ENCODE peak calls at places on chromosomes 12 and 14, in nine cellular contexts. V is HepG2, R is Panc1, P is GM12878, H is K562, U is HCT116, D is SK-N-SH, T is GM23338, O is HL-60. W is an unnamed sample.

GRCh38 chr14:106790189-106791036 is 1264.0 kb downstream of the TMEM121 start:
- DNase-seq in H (peak), P (no peak), V (peak), T (peak), D (peak), U (no peak), O (peak), R (no peak), W (peak)

GRCh38 chr12:69332815-69333358 is 15.3 kb upstream of the LYZ start:
- DNase-seq in U (no peak), D (no peak), P (no peak), H (no peak), R (no peak), T (no peak), O (no peak), V (peak), W (no peak)

GRCh38 chr14:49865431-49865859 is 12.9 kb upstream of the NEMF start:
- DNase-seq in D (peak), P (no peak), O (peak), R (no peak), H (no peak), U (no peak), V (peak), T (peak), W (peak)

GRCh38 chr14:76729195-76729594 is 32.1 kb upstream of the VASH1 start:
- DNase-seq in D (no peak), R (no peak), U (no peak), P (no peak), V (no peak), H (no peak), T (no peak), O (no peak), W (no peak)

GRCh38 chr12:49345840-49346658 is 639 bp upstream of the DNAJC22 start:
- DNase-seq in U (no peak), P (no peak), D (peak), R (no peak), O (no peak), V (no peak), H (peak), T (peak), W (no peak)

GRCh38 chr12:53227341-53227740 is 4.7 kb downstream of the RARG start:
- DNase-seq in V (no peak), D (no peak), T (no peak), H (no peak), R (no peak), O (no peak), U (no peak), P (no peak), W (no peak)

GRCh38 chr12:100364334-100364733 is 7.5 kb downstream of the SLC17A8 start:
- DNase-seq in R (no peak), H (no peak), U (no peak), P (no peak), T (no peak), O (no peak), D (no peak), V (no peak), W (no peak)

GRCh38 chr14:55432628-55433027 is 7.8 kb downstream of the TBPL2 start:
- DNase-seq in R (no peak), D (no peak), H (no peak), T (no peak), U (no peak), V (no peak), P (no peak), O (no peak), W (no peak)

GRCh38 chr14:72892879-72893635 is 844 bp downstream of the DPF3 start:
- DNase-seq in V (no peak), P (no peak), D (peak), U (no peak), R (no peak), H (peak), O (no peak), T (peak), W (no peak)

GRCh38 chr12:131355688-131356245 is 355.1 kb upstream of the SFSWAP start:
- DNase-seq in V (no peak), U (no peak), R (no peak), P (no peak), H (no peak), T (no peak), O (no peak), D (no peak), W (no peak)

GRCh38 chr12:53973093-53974042 is at the start of gene HOXC11:
- DNase-seq in V (no peak), O (no peak), H (no peak), T (peak), U (no peak), D (no peak), P (no peak), R (no peak), W (peak)

GRCh38 chr12:2999265-2999841 is 40.2 kb downstream of the TEAD4 start:
- DNase-seq in H (peak), V (no peak), O (no peak), T (peak), U (no peak), D (no peak), R (no peak), P (no peak), W (no peak)

GRCh38 chr12:80472912-80473500 is 29.0 kb downstream of the PTPRQ start:
- DNase-seq in H (no peak), U (peak), T (peak), P (peak), V (peak), R (peak), D (peak), O (peak), W (peak)

GRCh38 chr12:68003777-68004176 is 14.5 kb downstream of the IFNG-AS1 start:
- DNase-seq in U (no peak), H (no peak), D (no peak), T (no peak), P (no peak), V (no peak), O (no peak), R (no peak), W (no peak)

GRCh38 chr14:98093111-98093510 is 1178.9 kb downstream of the BCL11B start:
- DNase-seq in V (no peak), T (no peak), H (no peak), D (no peak), R (no peak), O (no peak), P (no peak), U (no peak), W (no peak)

GRCh38 chr14:104230946-104231345 is 92.6 kb downstream of the KIF26A start:
- DNase-seq in U (no peak), O (no peak), T (no peak), D (no peak), P (no peak), H (no peak), R (no peak), V (no peak), W (no peak)

GRCh38 chr14:105876829-105877228 is 350.4 kb downstream of the TMEM121 start:
- DNase-seq in P (no peak), R (no peak), D (no peak), U (no peak), O (no peak), H (no peak), T (no peak), V (no peak), W (no peak)

GRCh38 chr12:78192979-78193378 is 362.3 kb downstream of the NAV3 start:
- DNase-seq in H (no peak), V (no peak), R (no peak), T (no peak), P (no peak), U (no peak), O (no peak), D (no peak), W (no peak)

GRCh38 chr12:72017054-72017651 is 78.5 kb downstream of the TPH2 start:
- DNase-seq in T (peak), R (peak), H (peak), P (peak), O (peak), U (peak), D (peak), V (peak), W (peak)

GRCh38 chr14:102210421-102211042 is 70.8 kb downstream of the WDR20 start:
- DNase-seq in H (no peak), V (no peak), U (no peak), P (no peak), O (no peak), R (no peak), T (peak), D (no peak), W (no peak)
- TF ChIP-seq REST in H (no peak), V (no peak), U (no peak), P (no peak), O (no peak), R (no peak), T (no peak), D (no peak), W (no peak)

DNA sequence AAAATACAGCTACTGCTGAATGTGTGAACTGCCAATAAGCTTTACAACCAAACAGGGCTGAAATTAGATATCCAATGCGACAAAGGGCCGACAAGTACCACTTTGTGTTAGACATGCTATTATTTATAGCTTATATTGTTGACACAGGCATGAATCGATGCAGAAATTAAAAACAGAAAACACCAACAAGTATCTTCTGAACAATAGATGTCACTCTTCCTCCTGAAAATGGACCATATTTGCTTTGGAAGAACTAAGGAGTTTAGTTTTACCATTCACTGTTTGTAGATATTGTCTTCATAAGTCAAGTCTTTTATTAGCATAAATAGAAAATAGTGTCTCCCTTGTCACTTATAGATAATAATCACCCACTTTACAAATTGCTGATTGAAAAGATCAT is 86.5 kb downstream of the LRIG3 start:
- DNase-seq in V (no peak), R (no peak), H (no peak), D (no peak), T (no peak), U (no peak), P (no peak), O (no peak), W (no peak)
- TF ChIP-seq REST in V (no peak), R (no peak), H (no peak), D (no peak), T (no peak), U (no peak), P (no peak), O (no peak), W (no peak)

GRCh38 chr14:71524321-71524982 is 407.8 kb upstream of the RGS6 start:
- DNase-seq in D (no peak), O (no peak), T (no peak), V (no peak), U (no peak), H (no peak), R (no peak), P (peak), W (no peak)
- TF ChIP-seq REST in D (no peak), O (no peak), T (no peak), V (no peak), U (no peak), H (no peak), R (no peak), P (no peak), W (no peak)

DNA sequence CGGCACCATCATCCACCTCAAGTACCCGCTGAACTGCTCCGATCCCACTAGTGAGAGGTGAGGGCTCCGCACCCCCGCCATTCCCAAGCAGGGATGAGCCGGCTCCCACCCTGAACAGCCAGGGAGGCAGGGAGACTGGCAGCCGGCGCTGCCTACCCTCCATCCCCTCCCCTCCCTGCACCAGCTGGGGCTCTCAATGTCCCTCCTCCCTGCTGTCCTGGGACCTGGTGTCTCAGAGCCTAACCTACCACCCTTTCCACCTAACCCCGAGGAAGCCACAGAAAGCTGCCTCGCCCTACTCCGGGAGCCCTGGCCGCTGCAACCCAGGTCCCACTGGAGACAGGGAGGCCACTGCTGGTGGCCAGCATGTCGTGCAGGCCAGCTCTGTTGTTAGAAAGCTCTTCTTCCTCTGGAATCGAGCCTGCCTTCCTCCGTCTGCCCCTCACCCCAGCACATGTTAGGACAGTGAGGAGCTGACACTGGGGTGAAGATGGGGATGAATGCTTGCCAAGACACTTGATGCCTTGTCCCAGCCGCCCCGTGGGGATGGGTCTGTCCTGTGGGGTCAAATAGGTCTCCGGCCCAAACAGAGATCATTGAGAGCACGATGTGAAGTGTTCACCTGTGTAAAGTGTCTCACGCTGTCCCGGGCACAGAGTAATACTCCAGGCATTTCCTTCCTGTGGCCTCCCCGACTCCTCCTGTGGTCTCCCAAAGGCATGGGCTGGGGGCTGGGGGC is 1.1 kb downstream of the PTPN6 start:
- DNase-seq in P (no peak), T (no peak), U (no peak), V (no peak), H (no peak), D (peak), R (no peak), O (no peak), W (no peak)
- TF ChIP-seq REST in P (no peak), T (no peak), U (no peak), V (no peak), H (no peak), D (no peak), R (no peak), O (no peak), W (no peak)